ENCODE peak calls at places on chromosomes 5 and 9, in five cellular contexts. J is prostate gland, R is GM23338, V is stomach, B is transverse colon. P is an unnamed sample.

GRCh38 chr5:140297283-140297682 is 5.6 kb downstream of the PFDN1 start:
- DNase-seq in J (no peak), B (no peak), V (no peak), R (no peak), P (no peak)

GRCh38 chr9:82549174-82549821 is 513.6 kb downstream of the RASEF start:
- DNase-seq in V (no peak), J (no peak), R (peak; percentile 52), B (no peak), P (peak; percentile 21)

GRCh38 chr5:123412206-123412605 is 11.0 kb downstream of the CEP120 start:
- DNase-seq in V (no peak), R (no peak), B (no peak), J (no peak), P (no peak)

GRCh38 chr9:85404911-85405580 is 336.7 kb downstream of the AGTPBP1 start:
- DNase-seq in V (no peak), J (no peak), R (no peak), B (no peak), P (no peak)

GRCh38 chr5:86500947-86501346 is 116.8 kb upstream of the COX7C start:
- DNase-seq in B (no peak), V (no peak), J (no peak), R (peak; percentile 40), P (no peak)

GRCh38 chr5:55027589-55027988 is 3.5 kb downstream of the GZMK start:
- DNase-seq in J (no peak), B (no peak), V (no peak), R (no peak), P (no peak)

GRCh38 chr5:375336-375920 is 53.9 kb downstream of the AHRR start:
- DNase-seq in V (no peak), B (no peak), R (no peak), J (peak; percentile 1), P (no peak)

GRCh38 chr9:112559629-112560413 is 73.2 kb downstream of the KIAA1958 start:
- DNase-seq in R (no peak), V (no peak), B (no peak), J (no peak), P (no peak)

GRCh38 chr9:30198463-30199309 is 2185.8 kb upstream of the ACO1 start:
- DNase-seq in R (peak; percentile 16), J (no peak), B (no peak), V (no peak), P (no peak)

GRCh38 chr5:158514961-158515359 is 584.8 kb downstream of the EBF1 start:
- DNase-seq in B (no peak), V (no peak), R (no peak), J (no peak), P (no peak)
- TF ChIP-seq POLR2AphosphoS5 in B (no peak), V (no peak), R (no peak), J (no peak), P (no peak)

GRCh38 chr5:33367396-33367795 is 73.4 kb upstream of the TARS1 start:
- DNase-seq in B (no peak), V (no peak), R (no peak), J (no peak), P (no peak)

GRCh38 chr5:33361781-33362180 is 79.0 kb upstream of the TARS1 start:
- DNase-seq in R (no peak), V (no peak), J (no peak), B (no peak), P (no peak)

GRCh38 chr5:33363537-33363936 is 77.2 kb upstream of the TARS1 start:
- DNase-seq in J (no peak), B (no peak), V (no peak), R (no peak), P (no peak)

GRCh38 chr5:33362915-33363314 is 77.8 kb upstream of the TARS1 start:
- DNase-seq in R (peak; percentile 10), V (no peak), J (no peak), B (peak; percentile 8), P (no peak)

GRCh38 chr5:33364406-33364805 is 76.4 kb upstream of the TARS1 start:
- DNase-seq in V (no peak), J (no peak), R (no peak), B (no peak), P (no peak)
- TF ChIP-seq POLR2AphosphoS5 in V (no peak), J (no peak), R (no peak), B (no peak), P (no peak)

GRCh38 chr9:121071356-121071755 is 3.4 kb upstream of the CNTRL start:
- DNase-seq in V (no peak), J (no peak), B (no peak), R (no peak), P (no peak)

GRCh38 chr9:121075251-121076036 is 689 bp downstream of the CNTRL start:
- DNase-seq in B (no peak), V (no peak), J (no peak), R (peak; percentile 27), P (no peak)

GRCh38 chr9:121067655-121068054 is 7.1 kb upstream of the CNTRL start:
- DNase-seq in J (no peak), B (no peak), V (no peak), R (no peak), P (no peak)

GRCh38 chr9:121074370-121075250 is at the start of gene CNTRL:
- DNase-seq in J (peak; percentile 87), R (peak; percentile 96), V (peak; percentile 87), B (peak; percentile 88), P (peak; percentile 71)

GRCh38 chr9:121073038-121073437 is 1.7 kb upstream of the CNTRL start:
- DNase-seq in B (peak; percentile 33), J (no peak), R (no peak), V (peak; percentile 39), P (no peak)
- TF ChIP-seq POLR2AphosphoS5 in B (peak; percentile 34), J (no peak), R (no peak), V (no peak), P (no peak)

GRCh38 chr9:88388886-88389617 is 808 bp downstream of the SPIN1 start:
- DNase-seq in J (peak; percentile 29), R (peak; percentile 82), V (peak; percentile 38), B (peak; percentile 51), P (peak; percentile 66)
- TF ChIP-seq POLR2AphosphoS5 in J (peak; percentile 12), R (no peak), V (peak; percentile 32), B (peak; percentile 50), P (no peak)

GRCh38 chr5:132411382-132411925 is 41.9 kb downstream of the SLC22A5 start:
- DNase-seq in V (peak; percentile 47), B (peak; percentile 58), R (no peak), J (peak; percentile 41), P (no peak)

GRCh38 chr5:132408965-132409364 is 39.5 kb downstream of the SLC22A5 start:
- DNase-seq in V (no peak), J (no peak), R (no peak), B (no peak), P (peak; percentile 64)

GRCh38 chr5:132408456-132408855 is 38.9 kb downstream of the SLC22A5 start:
- DNase-seq in B (no peak), J (no peak), R (no peak), V (no peak), P (no peak)

GRCh38 chr5:132407970-132408369 is 38.5 kb downstream of the SLC22A5 start:
- DNase-seq in V (no peak), R (no peak), J (no peak), B (no peak), P (no peak)

GRCh38 chr5:132410451-132411381 is 41.2 kb downstream of the SLC22A5 start:
- DNase-seq in V (peak; percentile 88), B (peak; percentile 88), R (peak; percentile 93), J (peak; percentile 64), P (peak; percentile 60)
- TF ChIP-seq POLR2AphosphoS5 in V (peak; percentile 94), B (peak; percentile 84), R (peak; percentile 51), J (no peak), P (peak; percentile 20)

GRCh38 chr5:134136771-134137170 is 22.3 kb downstream of the TCF7 start:
- DNase-seq in B (peak; percentile 3), J (no peak), R (no peak), V (peak; percentile 15), P (no peak)
- TF ChIP-seq POLR2AphosphoS5 in B (no peak), J (no peak), R (no peak), V (no peak), P (no peak)

GRCh38 chr5:61051267-61051666 is 106.3 kb downstream of the NDUFAF2 start:
- DNase-seq in B (no peak), V (no peak), R (no peak), J (no peak), P (peak; percentile 5)

GRCh38 chr5:61044545-61044944 is 99.5 kb downstream of the NDUFAF2 start:
- DNase-seq in V (no peak), R (no peak), J (no peak), B (no peak), P (no peak)

GRCh38 chr5:61052870-61053269 is 107.9 kb downstream of the NDUFAF2 start:
- DNase-seq in J (no peak), B (no peak), R (no peak), V (no peak), P (peak; percentile 54)

GRCh38 chr5:61047346-61047745 is 102.3 kb downstream of the NDUFAF2 start:
- DNase-seq in R (no peak), J (no peak), B (no peak), V (no peak), P (no peak)

DNA sequence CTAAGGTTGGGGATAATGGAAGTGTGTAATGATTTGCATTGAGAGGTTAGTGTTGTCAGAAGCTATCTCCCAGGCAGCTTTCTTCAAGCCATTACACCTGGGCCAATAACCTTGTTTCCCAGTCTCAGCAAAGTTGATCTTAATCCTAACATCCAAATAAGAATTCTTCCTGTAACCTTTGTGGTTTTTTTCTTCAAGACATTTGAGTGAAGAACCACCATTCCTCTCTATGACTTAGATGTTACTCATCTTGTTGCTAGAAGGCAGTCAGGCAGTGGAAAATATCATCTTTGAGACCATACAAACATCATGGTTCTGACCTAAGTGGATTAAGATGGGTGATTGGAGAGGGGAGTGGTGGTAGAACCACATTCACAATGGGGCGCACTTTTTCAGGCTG is 103.5 kb downstream of the NDUFAF2 start:
- DNase-seq in J (no peak), R (no peak), V (no peak), B (no peak), P (no peak)
- TF ChIP-seq POLR2AphosphoS5 in J (no peak), R (no peak), V (no peak), B (no peak), P (no peak)

GRCh38 chr5:149688406-149688805 is 41.7 kb upstream of the PPARGC1B start:
- DNase-seq in B (no peak), R (no peak), V (no peak), J (no peak), P (no peak)
- TF ChIP-seq POLR2AphosphoS5 in B (no peak), R (no peak), V (no peak), J (no peak), P (no peak)

P was measured in HepG2.